ENCODE peak calls at places on chromosomes 1 and 21, in eight cellular contexts. One of them, this sample, is unnamed.

GRCh38 chr1:55750020-55750995 is 535.1 kb upstream of the USP24 start:
- DNase-seq in activated T-cell treated with anti-CD3 and anti-CD28 coated beads for 1 hour: no peak
- DNase-seq in Caco-2: no peak
- DNase-seq in ELF-1: no peak
- DNase-seq in ureter: no peak
- DNase-seq in mesendoderm: no peak
- DNase-seq in foreskin fibroblast: no peak
- DNase-seq in central memory CD4-positive, alpha-beta T cell: no peak
- DNase-seq in this sample: no peak

GRCh38 chr1:168751195-168751650 is 22.2 kb upstream of the DPT start:
- DNase-seq in mesendoderm: no peak
- DNase-seq in Caco-2: no peak
- DNase-seq in activated T-cell treated with anti-CD3 and anti-CD28 coated beads for 1 hour: no peak
- DNase-seq in ureter: no peak
- DNase-seq in ELF-1: peak; percentile 3
- DNase-seq in central memory CD4-positive, alpha-beta T cell: no peak
- DNase-seq in foreskin fibroblast: no peak
- DNase-seq in this sample: no peak

GRCh38 chr1:242237051-242237450 is 238.2 kb upstream of the MAP1LC3C start:
- DNase-seq in ureter: no peak
- DNase-seq in Caco-2: no peak
- DNase-seq in activated T-cell treated with anti-CD3 and anti-CD28 coated beads for 1 hour: no peak
- DNase-seq in central memory CD4-positive, alpha-beta T cell: no peak
- DNase-seq in mesendoderm: no peak
- DNase-seq in foreskin fibroblast: no peak
- DNase-seq in ELF-1: no peak
- DNase-seq in this sample: no peak

GRCh38 chr1:247209306-247209900 is 37.6 kb upstream of the ZNF124 start:
- DNase-seq in foreskin fibroblast: no peak
- DNase-seq in activated T-cell treated with anti-CD3 and anti-CD28 coated beads for 1 hour: no peak
- DNase-seq in Caco-2: no peak
- DNase-seq in ureter: no peak
- DNase-seq in ELF-1: peak; percentile 75
- DNase-seq in mesendoderm: peak; percentile 65
- DNase-seq in central memory CD4-positive, alpha-beta T cell: no peak
- DNase-seq in this sample: no peak

GRCh38 chr1:192803501-192803900 is 5.3 kb upstream of the RGS2 start:
- DNase-seq in foreskin fibroblast: no peak
- DNase-seq in ureter: no peak
- DNase-seq in ELF-1: no peak
- DNase-seq in Caco-2: no peak
- DNase-seq in mesendoderm: no peak
- DNase-seq in central memory CD4-positive, alpha-beta T cell: no peak
- DNase-seq in activated T-cell treated with anti-CD3 and anti-CD28 coated beads for 1 hour: no peak
- DNase-seq in this sample: no peak

GRCh38 chr1:234409328-234409727 is 36.1 kb downstream of the COA6 start:
- DNase-seq in Caco-2: no peak
- DNase-seq in activated T-cell treated with anti-CD3 and anti-CD28 coated beads for 1 hour: no peak
- DNase-seq in central memory CD4-positive, alpha-beta T cell: peak; percentile 62
- DNase-seq in mesendoderm: peak; percentile 24
- DNase-seq in ELF-1: no peak
- DNase-seq in foreskin fibroblast: no peak
- DNase-seq in ureter: no peak
- DNase-seq in this sample: no peak

GRCh38 chr1:31112223-31112622 is 46.7 kb upstream of the PUM1 start:
- DNase-seq in foreskin fibroblast: no peak
- DNase-seq in central memory CD4-positive, alpha-beta T cell: no peak
- DNase-seq in ELF-1: peak; percentile 21
- DNase-seq in mesendoderm: no peak
- DNase-seq in ureter: no peak
- DNase-seq in activated T-cell treated with anti-CD3 and anti-CD28 coated beads for 1 hour: no peak
- DNase-seq in Caco-2: no peak
- DNase-seq in this sample: no peak

GRCh38 chr1:209707308-209707707 is 2.7 kb downstream of the HSD11B1 start:
- DNase-seq in activated T-cell treated with anti-CD3 and anti-CD28 coated beads for 1 hour: no peak
- DNase-seq in central memory CD4-positive, alpha-beta T cell: no peak
- DNase-seq in ELF-1: no peak
- DNase-seq in Caco-2: no peak
- DNase-seq in ureter: no peak
- DNase-seq in mesendoderm: no peak
- DNase-seq in foreskin fibroblast: no peak
- DNase-seq in this sample: no peak

GRCh38 chr1:77336730-77337129 is 54.9 kb downstream of the AK5 start:
- DNase-seq in ureter: no peak
- DNase-seq in foreskin fibroblast: no peak
- DNase-seq in activated T-cell treated with anti-CD3 and anti-CD28 coated beads for 1 hour: no peak
- DNase-seq in Caco-2: no peak
- DNase-seq in ELF-1: no peak
- DNase-seq in mesendoderm: no peak
- DNase-seq in central memory CD4-positive, alpha-beta T cell: no peak
- DNase-seq in this sample: no peak

GRCh38 chr1:77876884-77877283 is 11.5 kb upstream of the NEXN start:
- DNase-seq in activated T-cell treated with anti-CD3 and anti-CD28 coated beads for 1 hour: no peak
- DNase-seq in ELF-1: no peak
- DNase-seq in central memory CD4-positive, alpha-beta T cell: no peak
- DNase-seq in Caco-2: no peak
- DNase-seq in mesendoderm: no peak
- DNase-seq in foreskin fibroblast: peak; percentile 24
- DNase-seq in ureter: no peak
- DNase-seq in this sample: no peak

GRCh38 chr1:205354259-205354904 is 2.3 kb downstream of the KLHDC8A start:
- DNase-seq in Caco-2: peak; percentile 63
- DNase-seq in foreskin fibroblast: peak; percentile 46
- DNase-seq in mesendoderm: peak; percentile 76
- DNase-seq in activated T-cell treated with anti-CD3 and anti-CD28 coated beads for 1 hour: peak; percentile 57
- DNase-seq in ureter: peak; percentile 58
- DNase-seq in central memory CD4-positive, alpha-beta T cell: peak; percentile 48
- DNase-seq in ELF-1: no peak
- DNase-seq in this sample: no peak

GRCh38 chr1:183719976-183720497 is 66.9 kb upstream of the APOBEC4 start:
- DNase-seq in activated T-cell treated with anti-CD3 and anti-CD28 coated beads for 1 hour: no peak
- DNase-seq in Caco-2: no peak
- DNase-seq in central memory CD4-positive, alpha-beta T cell: no peak
- DNase-seq in ELF-1: no peak
- DNase-seq in mesendoderm: no peak
- DNase-seq in foreskin fibroblast: no peak
- DNase-seq in ureter: no peak
- DNase-seq in this sample: no peak

GRCh38 chr1:68327414-68327813 is 95.1 kb upstream of the WLS start:
- DNase-seq in activated T-cell treated with anti-CD3 and anti-CD28 coated beads for 1 hour: no peak
- DNase-seq in central memory CD4-positive, alpha-beta T cell: no peak
- DNase-seq in Caco-2: no peak
- DNase-seq in ELF-1: no peak
- DNase-seq in foreskin fibroblast: peak; percentile 57
- DNase-seq in mesendoderm: no peak
- DNase-seq in ureter: no peak
- DNase-seq in this sample: no peak

GRCh38 chr1:223233410-223234163 is 90.5 kb upstream of the TLR5 start:
- DNase-seq in ELF-1: peak; percentile 21
- DNase-seq in mesendoderm: peak; percentile 32
- DNase-seq in ureter: peak; percentile 45
- DNase-seq in activated T-cell treated with anti-CD3 and anti-CD28 coated beads for 1 hour: no peak
- DNase-seq in Caco-2: peak; percentile 12
- DNase-seq in central memory CD4-positive, alpha-beta T cell: no peak
- DNase-seq in foreskin fibroblast: peak; percentile 78
- DNase-seq in this sample: no peak

GRCh38 chr1:186999506-186999905 is 170.8 kb downstream of the PLA2G4A start:
- DNase-seq in central memory CD4-positive, alpha-beta T cell: no peak
- DNase-seq in mesendoderm: peak; percentile 30
- DNase-seq in activated T-cell treated with anti-CD3 and anti-CD28 coated beads for 1 hour: no peak
- DNase-seq in ureter: no peak
- DNase-seq in Caco-2: no peak
- DNase-seq in ELF-1: no peak
- DNase-seq in foreskin fibroblast: no peak
- DNase-seq in this sample: no peak

GRCh38 chr1:172180886-172181285 is 239.6 kb upstream of the C1orf105 start:
- DNase-seq in ELF-1: no peak
- DNase-seq in foreskin fibroblast: peak; percentile 41
- DNase-seq in activated T-cell treated with anti-CD3 and anti-CD28 coated beads for 1 hour: peak; percentile 30
- DNase-seq in ureter: peak; percentile 49
- DNase-seq in Caco-2: no peak
- DNase-seq in central memory CD4-positive, alpha-beta T cell: peak; percentile 52
- DNase-seq in mesendoderm: no peak
- DNase-seq in this sample: no peak

GRCh38 chr21:40616377-40616704 is 230.6 kb downstream of the DSCAM start:
- DNase-seq in ureter: no peak
- DNase-seq in central memory CD4-positive, alpha-beta T cell: no peak
- DNase-seq in ELF-1: no peak
- DNase-seq in Caco-2: no peak
- DNase-seq in mesendoderm: no peak
- DNase-seq in foreskin fibroblast: no peak
- DNase-seq in activated T-cell treated with anti-CD3 and anti-CD28 coated beads for 1 hour: no peak
- DNase-seq in this sample: no peak

GRCh38 chr1:168752171-168752570 is 23.2 kb upstream of the DPT start:
- DNase-seq in ELF-1: no peak
- DNase-seq in ureter: no peak
- DNase-seq in central memory CD4-positive, alpha-beta T cell: no peak
- DNase-seq in foreskin fibroblast: no peak
- DNase-seq in activated T-cell treated with anti-CD3 and anti-CD28 coated beads for 1 hour: no peak
- DNase-seq in mesendoderm: no peak
- DNase-seq in Caco-2: no peak
- DNase-seq in this sample: no peak

GRCh38 chr1:218344814-218345672 is at the start of gene TGFB2:
- DNase-seq in mesendoderm: peak; percentile 68
- DNase-seq in ureter: peak; percentile 54
- DNase-seq in Caco-2: peak; percentile 72
- DNase-seq in foreskin fibroblast: peak; percentile 54
- DNase-seq in activated T-cell treated with anti-CD3 and anti-CD28 coated beads for 1 hour: no peak
- DNase-seq in ELF-1: peak; percentile 64
- DNase-seq in central memory CD4-positive, alpha-beta T cell: peak; percentile 2
- DNase-seq in this sample: no peak

GRCh38 chr1:79100385-79100784 is 93.9 kb upstream of the ADGRL4 start:
- DNase-seq in activated T-cell treated with anti-CD3 and anti-CD28 coated beads for 1 hour: no peak
- DNase-seq in ELF-1: no peak
- DNase-seq in foreskin fibroblast: peak; percentile 72
- DNase-seq in Caco-2: no peak
- DNase-seq in ureter: no peak
- DNase-seq in mesendoderm: peak; percentile 32
- DNase-seq in central memory CD4-positive, alpha-beta T cell: no peak
- DNase-seq in this sample: no peak

GRCh38 chr1:172680733-172681275 is 21.9 kb downstream of the FASLG start:
- DNase-seq in Caco-2: no peak
- DNase-seq in ureter: no peak
- DNase-seq in mesendoderm: peak; percentile 48
- DNase-seq in activated T-cell treated with anti-CD3 and anti-CD28 coated beads for 1 hour: no peak
- DNase-seq in central memory CD4-positive, alpha-beta T cell: no peak
- DNase-seq in foreskin fibroblast: no peak
- DNase-seq in ELF-1: peak; percentile 20
- DNase-seq in this sample: no peak

GRCh38 chr1:116852367-116852766 is 57.3 kb upstream of the PTGFRN start:
- DNase-seq in ureter: no peak
- DNase-seq in activated T-cell treated with anti-CD3 and anti-CD28 coated beads for 1 hour: no peak
- DNase-seq in central memory CD4-positive, alpha-beta T cell: no peak
- DNase-seq in Caco-2: no peak
- DNase-seq in mesendoderm: no peak
- DNase-seq in ELF-1: no peak
- DNase-seq in foreskin fibroblast: no peak
- DNase-seq in this sample: no peak

GRCh38 chr1:182015360-182015759 is 46.2 kb downstream of the ZNF648 start:
- DNase-seq in ELF-1: no peak
- DNase-seq in ureter: no peak
- DNase-seq in mesendoderm: peak; percentile 37
- DNase-seq in Caco-2: no peak
- DNase-seq in activated T-cell treated with anti-CD3 and anti-CD28 coated beads for 1 hour: no peak
- DNase-seq in foreskin fibroblast: no peak
- DNase-seq in central memory CD4-positive, alpha-beta T cell: no peak
- DNase-seq in this sample: no peak

This sample was measured in type B pancreatic cell.